ENCODE peak calls at places on chromosomes 13 and 19, in seven cellular contexts. V is small intestine; S is AG09319; U is LoVo; L is CD8-positive, alpha-beta T cell; N is iPS-NIHi11; A is MCF 10A. E is an unnamed sample.

GRCh38 chr13:52794589-52794988 is 53.9 kb downstream of the PCDH8 start:
- DNase-seq in V (no peak), S (no peak), N (no peak), A (no peak), L (no peak), U (no peak), E (no peak)

GRCh38 chr19:5559804-5560133 is 8.0 kb downstream of the TINCR start:
- DNase-seq in N (no peak), L (no peak), A (no peak), V (no peak), S (no peak), U (no peak), E (no peak)

GRCh38 chr19:55692681-55693081 is 17.7 kb downstream of the EPN1 start:
- DNase-seq in L (no peak), A (no peak), U (no peak), N (peak), S (no peak), V (no peak), E (no peak)

GRCh38 chr13:109977212-109977968 is 191.0 kb upstream of the IRS2 start:
- DNase-seq in N (no peak), U (no peak), L (no peak), A (no peak), V (no peak), S (no peak), E (no peak)

GRCh38 chr13:20825476-20825875 is 51.7 kb upstream of the EEF1AKMT1 start:
- DNase-seq in N (no peak), A (no peak), L (no peak), U (no peak), V (no peak), S (no peak), E (no peak)

GRCh38 chr19:6209680-6210079 is 70.1 kb downstream of the MLLT1 start:
- DNase-seq in L (no peak), A (no peak), V (no peak), N (no peak), U (no peak), S (no peak), E (no peak)

GRCh38 chr13:28338742-28339141 is 156.2 kb downstream of the FLT1 start:
- DNase-seq in V (no peak), U (no peak), N (no peak), S (no peak), L (no peak), A (no peak), E (no peak)

GRCh38 chr19:31676271-31677004 is 327.2 kb upstream of the TSHZ3 start:
- DNase-seq in A (no peak), V (peak), S (no peak), N (peak), U (no peak), L (no peak), E (peak)

GRCh38 chr13:110055089-110055488 is 251.9 kb downstream of the COL4A1 start:
- DNase-seq in N (no peak), V (no peak), A (no peak), S (no peak), L (no peak), U (no peak), E (no peak)

GRCh38 chr19:12202250-12202649 is 39.4 kb downstream of the ZNF136 start:
- DNase-seq in V (peak), L (peak), A (no peak), S (no peak), U (no peak), N (peak), E (no peak)

GRCh38 chr13:111595276-111595675 is 274.8 kb downstream of the TEX29 start:
- DNase-seq in S (no peak), U (no peak), V (no peak), L (no peak), A (no peak), N (no peak), E (no peak)

GRCh38 chr13:106537521-106537920 is 2.1 kb upstream of the EFNB2 start:
- DNase-seq in V (no peak), A (no peak), S (no peak), N (no peak), U (no peak), L (no peak), E (no peak)

GRCh38 chr19:34960103-34960805 is 3.8 kb downstream of the ZNF792 start:
- DNase-seq in A (no peak), U (no peak), N (no peak), S (no peak), L (no peak), V (no peak), E (no peak)